ENCODE peak calls at places on chromosomes 11 and 22, in eight cellular contexts. K is esophagus mucosa; B is pancreas; H is central memory CD8-positive, alpha-beta T cell; V is heart right ventricle; G is left colon; T is mucosa of descending colon; L is right lobe of liver. F is an unnamed sample.

GRCh38 chr11:101061606-101062005 is 68.0 kb downstream of the PGR start:
- ATAC-seq in H (no peak), T (no peak), G (no peak), K (no peak), B (no peak), V (peak; percentile 84), L (no peak), F (no peak)

GRCh38 chr11:1916132-1916985 is 3.1 kb upstream of the TNNT3 start:
- ATAC-seq in G (no peak), K (peak; percentile 6), H (no peak), T (no peak), B (no peak), V (no peak), L (no peak), F (peak; percentile 74)

GRCh38 chr22:22098457-22099193 is 116.0 kb upstream of the TOP3B start:
- ATAC-seq in L (no peak), B (no peak), V (no peak), K (no peak), G (no peak), H (no peak), T (peak; percentile 60), F (peak; percentile 73)

GRCh38 chr11:24900524-24900923 is 403.7 kb downstream of the LUZP2 start:
- ATAC-seq in K (no peak), B (no peak), G (no peak), H (no peak), V (no peak), L (peak; percentile 78), T (peak; percentile 40), F (no peak)

GRCh38 chr11:67490727-67491065 is 7.9 kb downstream of the AIP start:
- ATAC-seq in K (no peak), V (no peak), H (no peak), G (no peak), T (no peak), L (no peak), B (no peak), F (no peak)

GRCh38 chr11:130325691-130326090 is 11.0 kb upstream of the ZBTB44 start:
- ATAC-seq in H (no peak), K (no peak), L (no peak), V (no peak), B (no peak), T (no peak), G (no peak), F (no peak)

GRCh38 chr11:33723238-33723881 is 12.9 kb downstream of the CD59 start:
- ATAC-seq in G (peak; percentile 27), L (peak; percentile 59), K (peak; percentile 53), T (peak; percentile 58), H (no peak), B (peak; percentile 29), V (peak; percentile 80), F (peak; percentile 59)

GRCh38 chr11:46889251-46889650 is 29.1 kb downstream of the LRP4 start:
- ATAC-seq in T (no peak), V (no peak), H (no peak), B (no peak), G (no peak), K (no peak), L (no peak), F (no peak)

GRCh38 chr22:49205401-49205800 is 622.3 kb downstream of the BRD1 start:
- ATAC-seq in L (no peak), K (peak; percentile 15), V (no peak), T (no peak), B (no peak), H (no peak), G (no peak), F (peak; percentile 18)

F was measured in stimulated activated memory B cell treated with anti-CD40 and anti-IgM and Interleukin-4, amounts not matched to agents 10 μg/mL and 1 μg/mL and 100 μg/mL, for 72 hours.